ENCODE peak calls at places on chromosome 16, in four cellular contexts. One of them, this sample, is unnamed.

GRCh38 chr16:284204-285120 is 1.5 kb downstream of the PDIA2 start:
- DNase-seq in AG09319: no peak
- DNase-seq in T-helper 1 cell: no peak
- DNase-seq in testis: no peak
- DNase-seq in this sample: no peak

GRCh38 chr16:65704866-65705265 is 583.0 kb upstream of the CDH11 start:
- DNase-seq in AG09319: no peak
- DNase-seq in testis: no peak
- DNase-seq in T-helper 1 cell: no peak
- DNase-seq in this sample: no peak

GRCh38 chr16:17942067-17942466 is 394.5 kb downstream of the NPIPA8 start:
- DNase-seq in AG09319: no peak
- DNase-seq in T-helper 1 cell: no peak
- DNase-seq in testis: no peak
- DNase-seq in this sample: no peak

GRCh38 chr16:48317614-48318013 is 67.6 kb downstream of the SIAH1 start:
- DNase-seq in AG09319: no peak
- DNase-seq in T-helper 1 cell: no peak
- DNase-seq in testis: no peak
- DNase-seq in this sample: no peak

GRCh38 chr16:57614546-57615343 is 13.7 kb upstream of the ADGRG1 start:
- DNase-seq in AG09319: no peak
- DNase-seq in T-helper 1 cell: no peak
- DNase-seq in testis: no peak
- DNase-seq in this sample: no peak

GRCh38 chr16:89155184-89155679 is 16.3 kb upstream of the CDH15 start:
- DNase-seq in T-helper 1 cell: no peak
- DNase-seq in testis: peak; percentile 89
- DNase-seq in AG09319: peak; percentile 61
- DNase-seq in this sample: peak; percentile 47

GRCh38 chr16:56606071-56606687 is 2.2 kb upstream of the MT2A start:
- DNase-seq in AG09319: no peak
- DNase-seq in T-helper 1 cell: no peak
- DNase-seq in testis: no peak
- DNase-seq in this sample: no peak

GRCh38 chr16:12059216-12059769 is 82.8 kb downstream of the SNX29 start:
- DNase-seq in T-helper 1 cell: no peak
- DNase-seq in testis: peak; percentile 72
- DNase-seq in AG09319: no peak
- DNase-seq in this sample: no peak

GRCh38 chr16:12545792-12546342 is 257.8 kb downstream of the CPPED1 start:
- DNase-seq in testis: no peak
- DNase-seq in AG09319: no peak
- DNase-seq in T-helper 1 cell: no peak
- DNase-seq in this sample: no peak

GRCh38 chr16:53433930-53434435 is 288 bp upstream of the RBL2 start:
- DNase-seq in AG09319: peak; percentile 44
- DNase-seq in T-helper 1 cell: no peak
- DNase-seq in testis: no peak
- DNase-seq in this sample: peak; percentile 33

GRCh38 chr16:8905795-8906591 is 23.8 kb downstream of the LITAFD start:
- DNase-seq in T-helper 1 cell: no peak
- DNase-seq in AG09319: no peak
- DNase-seq in testis: no peak
- DNase-seq in this sample: no peak

GRCh38 chr16:73215482-73216377 is 167.8 kb upstream of the ZFHX3 start:
- DNase-seq in T-helper 1 cell: no peak
- DNase-seq in AG09319: no peak
- DNase-seq in testis: no peak
- DNase-seq in this sample: peak; percentile 62

GRCh38 chr16:10552998-10553491 is 27.4 kb downstream of the EMP2 start:
- DNase-seq in T-helper 1 cell: peak; percentile 11
- DNase-seq in testis: peak; percentile 86
- DNase-seq in AG09319: no peak
- DNase-seq in this sample: no peak

GRCh38 chr16:50267651-50268050 is 1.3 kb downstream of the ADCY7 start:
- DNase-seq in testis: no peak
- DNase-seq in AG09319: no peak
- DNase-seq in T-helper 1 cell: no peak
- DNase-seq in this sample: no peak

GRCh38 chr16:9703731-9704130 is 478.5 kb downstream of the GRIN2A start:
- DNase-seq in AG09319: no peak
- DNase-seq in T-helper 1 cell: no peak
- DNase-seq in testis: no peak
- DNase-seq in this sample: no peak

GRCh38 chr16:29738514-29738913 is 7.3 kb downstream of the C16orf54 start:
- DNase-seq in AG09319: no peak
- DNase-seq in testis: no peak
- DNase-seq in T-helper 1 cell: peak; percentile 46
- DNase-seq in this sample: no peak

GRCh38 chr16:29791845-29792797 is 1.6 kb downstream of the KIF22 start:
- DNase-seq in testis: no peak
- DNase-seq in AG09319: no peak
- DNase-seq in T-helper 1 cell: no peak
- DNase-seq in this sample: no peak

GRCh38 chr16:70715113-70715711 is 29.4 kb upstream of the MTSS2 start:
- DNase-seq in testis: peak; percentile 68
- DNase-seq in AG09319: peak; percentile 90
- DNase-seq in T-helper 1 cell: no peak
- DNase-seq in this sample: peak; percentile 92

GRCh38 chr16:81891734-81892364 is 112.8 kb downstream of the PLCG2 start:
- DNase-seq in AG09319: no peak
- DNase-seq in T-helper 1 cell: no peak
- DNase-seq in testis: no peak
- DNase-seq in this sample: no peak

GRCh38 chr16:24520983-24521382 is 18.4 kb upstream of the RBBP6 start:
- DNase-seq in T-helper 1 cell: no peak
- DNase-seq in AG09319: no peak
- DNase-seq in testis: no peak
- DNase-seq in this sample: no peak

GRCh38 chr16:80536246-80536645 is 4.5 kb upstream of the DYNLRB2 start:
- DNase-seq in testis: no peak
- DNase-seq in T-helper 1 cell: no peak
- DNase-seq in AG09319: no peak
- DNase-seq in this sample: no peak

GRCh38 chr16:13098536-13098935 is 197.1 kb downstream of the SHISA9 start:
- DNase-seq in AG09319: no peak
- DNase-seq in testis: no peak
- DNase-seq in T-helper 1 cell: no peak
- DNase-seq in this sample: no peak

This sample was measured in AG04450.